ENCODE peak calls at places on chromosomes 1 and 21, in six cellular contexts. P is AG10803, W is left ventricle myocardium inferior, X is GM06990, Y is kidney, M is pancreas. O is an unnamed sample.

GRCh38 chr1:55338448-55338820 is 123.3 kb upstream of the USP24 start:
- DNase-seq in P (no peak), W (no peak), X (no peak), Y (no peak), M (no peak), O (no peak)

GRCh38 chr1:22044690-22045420 is 7.7 kb upstream of the CDC42 start:
- DNase-seq in P (peak), W (no peak), X (no peak), Y (no peak), M (no peak), O (peak)

GRCh38 chr1:209491897-209492296 is 91.6 kb upstream of the CAMK1G start:
- DNase-seq in P (no peak), W (no peak), X (no peak), Y (no peak), M (no peak), O (no peak)

GRCh38 chr1:184404727-184405027 is 17.8 kb downstream of the C1orf21 start:
- DNase-seq in P (no peak), W (no peak), X (no peak), Y (no peak), M (no peak), O (no peak)

GRCh38 chr1:160437432-160438319 is 37.3 kb downstream of the VANGL2 start:
- DNase-seq in P (no peak), W (no peak), X (peak), Y (no peak), M (no peak), O (peak)

GRCh38 chr1:44008259-44008658 is 16.9 kb downstream of the CCDC24 start:
- DNase-seq in P (no peak), W (no peak), X (no peak), Y (no peak), M (no peak), O (no peak)

GRCh38 chr1:115530407-115530806 is 111.4 kb upstream of the VANGL1 start:
- DNase-seq in P (peak), W (no peak), X (no peak), Y (no peak), M (no peak), O (peak)

GRCh38 chr1:225441314-225442119 is 13.7 kb upstream of the LBR start:
- DNase-seq in P (no peak), W (no peak), X (no peak), Y (no peak), M (peak), O (no peak)

GRCh38 chr1:201156819-201157218 is 2.5 kb upstream of the TMEM9 start:
- DNase-seq in P (no peak), W (no peak), X (no peak), Y (no peak), M (no peak), O (no peak)

GRCh38 chr1:143698016-143698415 is 273.8 kb downstream of the FAM72C start:
- DNase-seq in P (no peak), W (no peak), X (peak), Y (no peak), M (peak), O (peak)

GRCh38 chr1:6495041-6495441 is 3.6 kb upstream of the PLEKHG5 start:
- DNase-seq in P (no peak), W (peak), X (no peak), Y (peak), M (no peak), O (no peak)

GRCh38 chr1:237574536-237574935 is 316.2 kb downstream of the ZP4 start:
- DNase-seq in P (no peak), W (no peak), X (no peak), Y (no peak), M (no peak), O (no peak)

GRCh38 chr21:45292399-45293213 is 4.9 kb upstream of the POFUT2 start:
- DNase-seq in P (peak), W (peak), X (peak), Y (peak), M (peak), O (peak)

GRCh38 chr1:216310776-216311175 is 112.5 kb downstream of the USH2A start:
- DNase-seq in P (peak), W (no peak), X (no peak), Y (no peak), M (no peak), O (peak)

GRCh38 chr1:44425327-44426082 is 20.4 kb downstream of the RNF220 start:
- DNase-seq in P (no peak), W (peak), X (no peak), Y (no peak), M (no peak), O (no peak)

GRCh38 chr1:198283222-198283621 is 126.4 kb downstream of the NEK7 start:
- DNase-seq in P (no peak), W (no peak), X (no peak), Y (no peak), M (no peak), O (peak)

GRCh38 chr1:196890668-196891067 is 2.8 kb downstream of the CFHR4 start:
- DNase-seq in P (no peak), W (no peak), X (no peak), Y (no peak), M (no peak), O (no peak)
- TF ChIP-seq CTCF in P (no peak), W (no peak), X (peak), Y (no peak), M (no peak), O (no peak)

DNA sequence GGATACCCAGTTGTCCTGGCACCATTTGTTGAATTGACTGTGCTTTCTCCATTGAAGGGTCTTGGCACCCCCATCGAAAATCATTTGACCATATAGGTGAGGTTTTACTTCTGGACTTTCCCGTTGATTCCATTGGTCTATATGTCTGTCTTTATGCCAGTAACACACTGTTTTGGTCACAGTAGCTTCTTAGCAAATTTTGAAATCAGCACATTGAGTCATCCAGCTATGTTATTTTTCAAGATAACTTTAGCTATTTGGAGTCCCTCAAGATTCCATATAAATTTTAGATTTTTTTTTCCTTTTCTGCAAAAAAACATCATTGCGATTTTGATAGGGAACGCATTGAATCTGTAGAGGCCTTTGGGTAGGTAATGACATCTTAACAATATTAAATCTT is 235.6 kb downstream of the SMYD3 start:
- DNase-seq in P (no peak), W (no peak), X (no peak), Y (no peak), M (no peak), O (no peak)
- H3K4me3 ChIP-seq in P (no peak), W (no peak), X (no peak), Y (no peak), M (no peak), O (no peak)

GRCh38 chr1:99180915-99181314 is 83.4 kb upstream of the PLPPR4 start:
- DNase-seq in P (no peak), W (no peak), X (no peak), Y (no peak), M (no peak), O (no peak)

GRCh38 chr1:99177465-99177864 is 86.8 kb upstream of the PLPPR4 start:
- DNase-seq in P (no peak), W (no peak), X (no peak), Y (no peak), M (no peak), O (no peak)

GRCh38 chr1:99181892-99182291 is 82.4 kb upstream of the PLPPR4 start:
- DNase-seq in P (peak), W (no peak), X (no peak), Y (no peak), M (no peak), O (no peak)

GRCh38 chr1:99176753-99177152 is 87.5 kb upstream of the PLPPR4 start:
- DNase-seq in P (no peak), W (no peak), X (no peak), Y (no peak), M (no peak), O (no peak)

GRCh38 chr1:99180343-99180808 is 83.9 kb upstream of the PLPPR4 start:
- DNase-seq in P (peak), W (peak), X (peak), Y (no peak), M (peak), O (peak)
- TF ChIP-seq CTCF in P (peak), W (peak), X (peak), Y (peak), M (peak), O (peak)

GRCh38 chr1:231019711-231020110 is 20.3 kb downstream of the FAM89A start:
- DNase-seq in P (no peak), W (no peak), X (no peak), Y (no peak), M (no peak), O (no peak)
- H3K4me3 ChIP-seq in P (no peak), W (no peak), X (no peak), Y (no peak), M (no peak), O (peak)

GRCh38 chr1:42735056-42735455 is 5.0 kb downstream of the CLDN19 start:
- DNase-seq in P (no peak), W (no peak), X (no peak), Y (no peak), M (no peak), O (no peak)

GRCh38 chr1:42737257-42737656 is 2.8 kb downstream of the CLDN19 start:
- DNase-seq in P (no peak), W (no peak), X (peak), Y (peak), M (peak), O (no peak)

GRCh38 chr1:42736571-42737200 is 3.4 kb downstream of the CLDN19 start:
- DNase-seq in P (no peak), W (no peak), X (no peak), Y (no peak), M (no peak), O (no peak)

GRCh38 chr1:42735477-42736105 is 4.4 kb downstream of the CLDN19 start:
- DNase-seq in P (no peak), W (no peak), X (no peak), Y (no peak), M (no peak), O (no peak)

DNA sequence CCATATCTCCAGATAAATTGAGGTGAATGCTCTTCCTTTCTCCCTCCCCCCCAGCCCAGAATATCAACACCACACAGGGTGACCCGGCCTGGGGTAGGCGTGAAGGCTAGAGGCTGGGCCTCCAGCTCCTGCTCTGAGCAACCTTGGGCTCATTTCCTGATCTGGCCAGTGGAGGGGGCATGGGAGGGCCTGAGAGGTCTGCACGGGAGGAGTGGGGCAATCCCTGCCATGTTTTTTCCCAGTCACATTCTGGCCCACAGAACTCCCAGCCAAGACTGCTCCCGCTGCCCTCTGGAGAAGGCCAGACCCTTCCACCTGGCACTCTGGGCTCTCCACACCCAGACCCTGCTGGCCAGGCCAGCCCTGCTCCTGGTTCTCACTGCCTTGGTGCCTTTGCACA is 3.9 kb downstream of the CLDN19 start:
- DNase-seq in P (peak), W (no peak), X (no peak), Y (no peak), M (no peak), O (peak)
- TF ChIP-seq CTCF in P (peak), W (no peak), X (peak), Y (no peak), M (no peak), O (peak)

DNA sequence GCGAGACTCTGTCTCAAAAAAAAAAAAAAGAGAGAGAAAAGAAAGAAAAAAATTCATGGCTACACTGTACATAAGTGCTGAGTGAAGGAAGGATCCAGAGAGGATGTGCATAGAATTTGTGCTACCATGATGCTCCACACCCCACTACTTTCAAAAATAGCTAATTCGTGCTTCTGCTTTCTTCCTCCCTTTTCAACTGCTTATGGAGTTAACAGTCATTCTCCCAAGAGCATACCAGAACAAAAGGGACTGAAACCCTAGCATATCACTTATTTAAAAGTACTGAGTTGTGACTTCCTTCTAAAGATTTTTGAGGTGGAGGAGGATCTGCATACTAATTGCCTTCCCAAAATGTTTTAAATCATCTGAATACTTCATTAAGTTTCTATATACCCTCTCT is 45.7 kb downstream of the PHACTR4 start:
- DNase-seq in P (no peak), W (no peak), X (no peak), Y (no peak), M (no peak), O (no peak)
- H3K4me3 ChIP-seq in P (no peak), W (no peak), X (no peak), Y (no peak), M (no peak), O (no peak)

GRCh38 chr1:36366091-36366661 is 19.5 kb downstream of the STK40 start:
- DNase-seq in P (peak), W (peak), X (no peak), Y (no peak), M (no peak), O (peak)
- TF ChIP-seq CTCF in P (no peak), W (no peak), X (no peak), Y (no peak), M (no peak), O (peak)

GRCh38 chr1:32197074-32197473 is 3.3 kb upstream of the CCDC28B start:
- DNase-seq in P (no peak), W (no peak), X (no peak), Y (peak), M (no peak), O (no peak)

GRCh38 chr1:32197837-32198236 is 2.6 kb upstream of the CCDC28B start:
- DNase-seq in P (no peak), W (no peak), X (no peak), Y (peak), M (no peak), O (no peak)

GRCh38 chr1:32194984-32195383 is 5.4 kb upstream of the CCDC28B start:
- DNase-seq in P (no peak), W (no peak), X (no peak), Y (peak), M (no peak), O (no peak)

GRCh38 chr1:32195531-32195930 is 4.9 kb upstream of the CCDC28B start:
- DNase-seq in P (no peak), W (no peak), X (no peak), Y (peak), M (no peak), O (no peak)

GRCh38 chr1:32195972-32196823 is 4.2 kb upstream of the CCDC28B start:
- DNase-seq in P (no peak), W (no peak), X (no peak), Y (peak), M (no peak), O (no peak)
- H3K4me3 ChIP-seq in P (no peak), W (no peak), X (no peak), Y (no peak), M (no peak), O (no peak)

GRCh38 chr1:148362141-148362929 is 120.8 kb downstream of the PPIAL4G start:
- DNase-seq in P (no peak), W (no peak), X (no peak), Y (no peak), M (no peak), O (peak)
- TF ChIP-seq CTCF in P (no peak), W (no peak), X (no peak), Y (no peak), M (no peak), O (no peak)

DNA sequence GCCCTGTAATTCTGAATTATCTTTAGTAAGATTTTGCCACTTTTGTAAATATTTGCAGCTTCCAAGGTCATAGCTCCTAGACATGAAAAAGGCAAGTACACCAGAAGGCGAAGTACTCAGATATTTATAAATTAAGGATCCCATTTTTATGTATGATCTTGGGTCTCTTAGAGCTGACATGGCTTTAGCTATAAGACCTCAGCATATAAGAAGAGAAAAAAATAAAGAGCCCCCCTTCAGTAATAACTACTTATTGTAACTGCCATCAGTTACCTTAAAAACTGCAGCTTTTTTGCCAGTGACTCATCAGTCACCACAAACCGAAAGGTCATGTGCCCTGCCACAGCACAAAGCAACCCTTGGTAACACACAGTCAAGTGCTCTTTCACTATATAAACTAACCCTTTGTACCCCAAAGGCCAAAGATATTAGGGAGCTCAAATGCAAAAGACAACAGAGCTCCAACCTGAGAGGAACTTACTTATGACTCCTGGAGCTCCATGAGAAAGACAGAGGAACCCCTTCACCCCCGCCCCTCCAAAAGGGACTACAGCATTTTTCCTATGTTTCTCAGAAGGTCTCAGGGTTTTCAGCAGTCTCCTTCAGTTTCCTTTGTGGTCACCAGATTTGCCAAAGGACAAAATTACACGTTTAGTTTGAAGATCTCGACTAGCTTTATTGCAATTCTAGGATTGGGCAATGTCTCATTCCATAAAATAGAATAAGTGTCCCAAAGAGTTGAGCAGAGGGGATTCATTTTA is 219.8 kb upstream of the DUSP10 start:
- DNase-seq in P (peak), W (no peak), X (no peak), Y (no peak), M (peak), O (peak)
- H3K4me3 ChIP-seq in P (no peak), W (no peak), X (no peak), Y (no peak), M (no peak), O (no peak)

O was measured in fibroblast of villous mesenchyme.